ENCODE peak calls at places on chromosomes 2 and 18, in eight cellular contexts. M is activated naive CD4-positive, alpha-beta T cell treated with anti-CD3 and anti-CD28 coated beads for 36 hours; N is activated CD8-positive, alpha-beta T cell treated with anti-CD3 and anti-CD28 coated beads, Interleukin-2, amount 10 ng/mL, durations not matched to agents 7 days and 5 days; X is HTR-8/SVneo; C is aorta; F is brain pericyte; Y is stimulated activated CD8-positive, alpha-beta memory T cell treated with anti-CD3 and anti-CD28 coated beads, Interleukin-4, amount 100 ng/mL, for 24 hours; D is mesothelial cell of epicardium. R is an unnamed sample.

GRCh38 chr2:28343184-28343942 is 49.3 kb upstream of the FOSL2 start:
- DNase-seq in C (no peak), Y (no peak), M (no peak), X (no peak), F (no peak), D (no peak), N (no peak), R (no peak)

GRCh38 chr18:74989134-74989533 is 219.8 kb downstream of the PTGR3 start:
- DNase-seq in N (no peak), D (no peak), Y (no peak), X (no peak), C (no peak), F (no peak), M (no peak), R (no peak)

GRCh38 chr2:74087696-74088095 is 60.0 kb downstream of the BOLA3 start:
- DNase-seq in M (no peak), N (no peak), C (no peak), Y (no peak), D (no peak), X (no peak), F (no peak), R (no peak)

GRCh38 chr2:46047280-46047679 is 249.9 kb upstream of the EPAS1 start:
- DNase-seq in N (no peak), C (no peak), X (no peak), Y (no peak), M (no peak), F (no peak), D (no peak), R (no peak)

GRCh38 chr18:11741505-11742145 is 52.6 kb downstream of the GNAL start:
- DNase-seq in F (no peak), C (no peak), X (peak; percentile 39), D (no peak), M (no peak), N (no peak), Y (no peak), R (no peak)

GRCh38 chr2:68970566-68970965 is 3.9 kb upstream of the GKN1 start:
- DNase-seq in F (no peak), Y (no peak), D (no peak), M (no peak), N (no peak), C (no peak), X (no peak), R (no peak)

GRCh38 chr2:20196053-20196880 is 28.7 kb downstream of the SDC1 start:
- DNase-seq in F (no peak), C (no peak), N (no peak), Y (no peak), X (no peak), D (no peak), M (no peak), R (peak; percentile 86)

GRCh38 chr2:129069875-129070594 is 751.4 kb upstream of the HS6ST1 start:
- DNase-seq in M (no peak), Y (no peak), C (no peak), X (no peak), N (no peak), F (no peak), D (no peak), R (peak; percentile 59)

GRCh38 chr18:50659091-50660003 is 99.5 kb downstream of the MAPK4 start:
- DNase-seq in Y (no peak), D (no peak), X (no peak), F (no peak), N (no peak), C (peak; percentile 46), M (no peak), R (no peak)

GRCh38 chr2:45652090-45653050 is 895 bp downstream of the PRKCE start:
- DNase-seq in D (peak; percentile 50), F (no peak), N (peak; percentile 44), X (no peak), C (peak; percentile 83), M (peak; percentile 37), Y (no peak), R (peak; percentile 48)

GRCh38 chr2:217431577-217432269 is 571.1 kb downstream of the TNS1 start:
- DNase-seq in N (no peak), X (no peak), D (no peak), F (no peak), Y (no peak), C (no peak), M (no peak), R (no peak)

GRCh38 chr2:187552381-187552780 is 1.9 kb downstream of the TFPI start:
- DNase-seq in D (no peak), F (no peak), C (no peak), N (no peak), Y (no peak), X (no peak), M (no peak), R (no peak)

GRCh38 chr2:53609561-53609960 is 158.0 kb upstream of the CHAC2 start:
- DNase-seq in Y (no peak), N (no peak), D (no peak), X (no peak), C (no peak), M (no peak), F (no peak), R (no peak)

GRCh38 chr2:53793821-53794220 is 7.0 kb downstream of the ERLEC1 start:
- DNase-seq in N (no peak), D (no peak), C (no peak), Y (no peak), F (no peak), M (no peak), X (no peak), R (no peak)

GRCh38 chr2:236081171-236081570 is 87.0 kb downstream of the GBX2 start:
- DNase-seq in F (no peak), D (no peak), X (no peak), Y (no peak), C (no peak), N (no peak), M (no peak), R (no peak)

GRCh38 chr2:98775146-98775988 is 44.4 kb upstream of the MGAT4A start:
- DNase-seq in X (no peak), F (no peak), D (no peak), C (peak; percentile 83), M (no peak), N (no peak), Y (no peak), R (no peak)

GRCh38 chr2:31202833-31203232 is 14.5 kb downstream of the CAPN14 start:
- DNase-seq in D (no peak), Y (no peak), X (no peak), N (no peak), C (no peak), F (no peak), M (no peak), R (no peak)

GRCh38 chr2:232624554-232624842 is 8.9 kb upstream of the EFHD1 start:
- DNase-seq in F (no peak), D (no peak), C (no peak), X (peak; percentile 36), N (no peak), Y (no peak), M (no peak), R (no peak)

GRCh38 chr2:55809875-55810620 is 113.5 kb downstream of the EFEMP1 start:
- DNase-seq in D (no peak), F (no peak), N (no peak), Y (no peak), M (no peak), C (peak; percentile 52), X (no peak), R (peak; percentile 48)

GRCh38 chr18:41457730-41458129 is 497.3 kb upstream of the PIK3C3 start:
- DNase-seq in F (no peak), M (no peak), C (no peak), D (no peak), N (no peak), Y (no peak), X (no peak), R (no peak)

GRCh38 chr2:71826299-71826698 is 321.4 kb downstream of the CYP26B1 start:
- DNase-seq in F (no peak), Y (no peak), C (no peak), N (no peak), M (no peak), X (no peak), D (no peak), R (no peak)

GRCh38 chr2:85998071-85998991 is 107.4 kb downstream of the POLR1A start:
- DNase-seq in X (peak; percentile 59), N (no peak), Y (no peak), D (peak; percentile 78), C (peak; percentile 76), M (no peak), F (no peak), R (no peak)

GRCh38 chr2:74053959-74054715 is 69.4 kb downstream of the TET3 start:
- DNase-seq in X (no peak), M (no peak), D (no peak), C (no peak), Y (no peak), N (no peak), F (no peak), R (no peak)

GRCh38 chr18:74457743-74458465 is 796 bp upstream of the DIPK1C start:
- DNase-seq in C (no peak), M (no peak), N (no peak), F (no peak), Y (no peak), D (peak; percentile 31), X (no peak), R (no peak)

R was measured in right lobe of liver.